ENCODE peak calls at places on chromosomes 5 and 9, in five cellular contexts. One of them, this sample, is unnamed.

GRCh38 chr9:119195521-119195920 is 173.7 kb downstream of the BRINP1 start:
- DNase-seq in NCI-H510A treated with DMSO at 0.1 percent for 48 hours: no peak
- DNase-seq in GM23338: peak
- DNase-seq in GM10248: no peak
- DNase-seq in activated T-helper 2 cell treated with anti-CD3 and anti-CD28 coated beads, Interferon-gamma antibody, Interleukin-2, Interleukin-4, amounts not matched to agents 10 μg/mL and 5 μg/mL and 100 μg/mL, durations not matched to agents 14 hours and 24 hours and 36 hours: no peak
- DNase-seq in this sample: no peak

GRCh38 chr9:79403495-79403894 is 168.3 kb upstream of the TLE4 start:
- DNase-seq in NCI-H510A treated with DMSO at 0.1 percent for 48 hours: no peak
- DNase-seq in GM23338: no peak
- DNase-seq in GM10248: no peak
- DNase-seq in activated T-helper 2 cell treated with anti-CD3 and anti-CD28 coated beads, Interferon-gamma antibody, Interleukin-2, Interleukin-4, amounts not matched to agents 10 μg/mL and 5 μg/mL and 100 μg/mL, durations not matched to agents 14 hours and 24 hours and 36 hours: no peak
- DNase-seq in this sample: no peak

GRCh38 chr9:759983-760715 is 81.3 kb upstream of the DMRT1 start:
- DNase-seq in NCI-H510A treated with DMSO at 0.1 percent for 48 hours: no peak
- DNase-seq in GM23338: no peak
- DNase-seq in GM10248: no peak
- DNase-seq in activated T-helper 2 cell treated with anti-CD3 and anti-CD28 coated beads, Interferon-gamma antibody, Interleukin-2, Interleukin-4, amounts not matched to agents 10 μg/mL and 5 μg/mL and 100 μg/mL, durations not matched to agents 14 hours and 24 hours and 36 hours: no peak
- DNase-seq in this sample: no peak

GRCh38 chr9:92654481-92655301 is 15.2 kb downstream of the IPPK start:
- DNase-seq in NCI-H510A treated with DMSO at 0.1 percent for 48 hours: no peak
- DNase-seq in GM23338: no peak
- DNase-seq in GM10248: no peak
- DNase-seq in activated T-helper 2 cell treated with anti-CD3 and anti-CD28 coated beads, Interferon-gamma antibody, Interleukin-2, Interleukin-4, amounts not matched to agents 10 μg/mL and 5 μg/mL and 100 μg/mL, durations not matched to agents 14 hours and 24 hours and 36 hours: no peak
- DNase-seq in this sample: no peak

GRCh38 chr9:126638571-126639132 is 24.9 kb downstream of the LMX1B start:
- DNase-seq in NCI-H510A treated with DMSO at 0.1 percent for 48 hours: peak
- DNase-seq in GM23338: peak
- DNase-seq in GM10248: no peak
- DNase-seq in activated T-helper 2 cell treated with anti-CD3 and anti-CD28 coated beads, Interferon-gamma antibody, Interleukin-2, Interleukin-4, amounts not matched to agents 10 μg/mL and 5 μg/mL and 100 μg/mL, durations not matched to agents 14 hours and 24 hours and 36 hours: no peak
- DNase-seq in this sample: no peak

GRCh38 chr9:136305822-136306690 is 2.2 kb upstream of the CCDC187 start:
- DNase-seq in NCI-H510A treated with DMSO at 0.1 percent for 48 hours: no peak
- DNase-seq in GM23338: no peak
- DNase-seq in GM10248: no peak
- DNase-seq in activated T-helper 2 cell treated with anti-CD3 and anti-CD28 coated beads, Interferon-gamma antibody, Interleukin-2, Interleukin-4, amounts not matched to agents 10 μg/mL and 5 μg/mL and 100 μg/mL, durations not matched to agents 14 hours and 24 hours and 36 hours: no peak
- DNase-seq in this sample: no peak

GRCh38 chr9:130766031-130766903 is 68.8 kb upstream of the ABL1 start:
- DNase-seq in NCI-H510A treated with DMSO at 0.1 percent for 48 hours: no peak
- DNase-seq in GM23338: no peak
- DNase-seq in GM10248: peak
- DNase-seq in activated T-helper 2 cell treated with anti-CD3 and anti-CD28 coated beads, Interferon-gamma antibody, Interleukin-2, Interleukin-4, amounts not matched to agents 10 μg/mL and 5 μg/mL and 100 μg/mL, durations not matched to agents 14 hours and 24 hours and 36 hours: no peak
- DNase-seq in this sample: no peak

GRCh38 chr9:99259231-99259918 is 37.3 kb downstream of the SEC61B start:
- DNase-seq in NCI-H510A treated with DMSO at 0.1 percent for 48 hours: no peak
- DNase-seq in GM23338: peak
- DNase-seq in GM10248: peak
- DNase-seq in activated T-helper 2 cell treated with anti-CD3 and anti-CD28 coated beads, Interferon-gamma antibody, Interleukin-2, Interleukin-4, amounts not matched to agents 10 μg/mL and 5 μg/mL and 100 μg/mL, durations not matched to agents 14 hours and 24 hours and 36 hours: peak
- DNase-seq in this sample: peak

GRCh38 chr5:83050723-83051340 is 26.4 kb downstream of the TMEM167A start:
- DNase-seq in NCI-H510A treated with DMSO at 0.1 percent for 48 hours: no peak
- DNase-seq in GM23338: no peak
- DNase-seq in GM10248: no peak
- DNase-seq in activated T-helper 2 cell treated with anti-CD3 and anti-CD28 coated beads, Interferon-gamma antibody, Interleukin-2, Interleukin-4, amounts not matched to agents 10 μg/mL and 5 μg/mL and 100 μg/mL, durations not matched to agents 14 hours and 24 hours and 36 hours: no peak
- DNase-seq in this sample: no peak

GRCh38 chr9:122001491-122002201 is 91.5 kb downstream of the TTLL11 start:
- DNase-seq in NCI-H510A treated with DMSO at 0.1 percent for 48 hours: no peak
- DNase-seq in GM23338: peak
- DNase-seq in GM10248: no peak
- DNase-seq in activated T-helper 2 cell treated with anti-CD3 and anti-CD28 coated beads, Interferon-gamma antibody, Interleukin-2, Interleukin-4, amounts not matched to agents 10 μg/mL and 5 μg/mL and 100 μg/mL, durations not matched to agents 14 hours and 24 hours and 36 hours: no peak
- DNase-seq in this sample: no peak

GRCh38 chr5:80246995-80247729 is 8.7 kb downstream of the SERINC5 start:
- DNase-seq in NCI-H510A treated with DMSO at 0.1 percent for 48 hours: peak
- DNase-seq in GM23338: peak
- DNase-seq in GM10248: peak
- DNase-seq in activated T-helper 2 cell treated with anti-CD3 and anti-CD28 coated beads, Interferon-gamma antibody, Interleukin-2, Interleukin-4, amounts not matched to agents 10 μg/mL and 5 μg/mL and 100 μg/mL, durations not matched to agents 14 hours and 24 hours and 36 hours: no peak
- DNase-seq in this sample: peak

GRCh38 chr5:132019857-132020555 is 8.5 kb upstream of the ACSL6 start:
- DNase-seq in NCI-H510A treated with DMSO at 0.1 percent for 48 hours: no peak
- DNase-seq in GM23338: no peak
- DNase-seq in GM10248: peak
- DNase-seq in activated T-helper 2 cell treated with anti-CD3 and anti-CD28 coated beads, Interferon-gamma antibody, Interleukin-2, Interleukin-4, amounts not matched to agents 10 μg/mL and 5 μg/mL and 100 μg/mL, durations not matched to agents 14 hours and 24 hours and 36 hours: peak
- DNase-seq in this sample: peak

GRCh38 chr5:107781451-107781850 is 110.7 kb upstream of the EFNA5 start:
- DNase-seq in NCI-H510A treated with DMSO at 0.1 percent for 48 hours: no peak
- DNase-seq in GM23338: no peak
- DNase-seq in GM10248: no peak
- DNase-seq in activated T-helper 2 cell treated with anti-CD3 and anti-CD28 coated beads, Interferon-gamma antibody, Interleukin-2, Interleukin-4, amounts not matched to agents 10 μg/mL and 5 μg/mL and 100 μg/mL, durations not matched to agents 14 hours and 24 hours and 36 hours: no peak
- DNase-seq in this sample: no peak

GRCh38 chr5:36417668-36418067 is 116.0 kb upstream of the RANBP3L start:
- DNase-seq in NCI-H510A treated with DMSO at 0.1 percent for 48 hours: no peak
- DNase-seq in GM23338: peak
- DNase-seq in GM10248: no peak
- DNase-seq in activated T-helper 2 cell treated with anti-CD3 and anti-CD28 coated beads, Interferon-gamma antibody, Interleukin-2, Interleukin-4, amounts not matched to agents 10 μg/mL and 5 μg/mL and 100 μg/mL, durations not matched to agents 14 hours and 24 hours and 36 hours: no peak
- DNase-seq in this sample: no peak

GRCh38 chr5:13632676-13633075 is 311.8 kb downstream of the DNAH5 start:
- DNase-seq in NCI-H510A treated with DMSO at 0.1 percent for 48 hours: no peak
- DNase-seq in GM23338: no peak
- DNase-seq in GM10248: no peak
- DNase-seq in activated T-helper 2 cell treated with anti-CD3 and anti-CD28 coated beads, Interferon-gamma antibody, Interleukin-2, Interleukin-4, amounts not matched to agents 10 μg/mL and 5 μg/mL and 100 μg/mL, durations not matched to agents 14 hours and 24 hours and 36 hours: no peak
- DNase-seq in this sample: no peak

GRCh38 chr9:3241290-3241689 is 284.5 kb downstream of the RFX3 start:
- DNase-seq in NCI-H510A treated with DMSO at 0.1 percent for 48 hours: no peak
- DNase-seq in GM23338: peak
- DNase-seq in GM10248: no peak
- DNase-seq in activated T-helper 2 cell treated with anti-CD3 and anti-CD28 coated beads, Interferon-gamma antibody, Interleukin-2, Interleukin-4, amounts not matched to agents 10 μg/mL and 5 μg/mL and 100 μg/mL, durations not matched to agents 14 hours and 24 hours and 36 hours: no peak
- DNase-seq in this sample: no peak

GRCh38 chr5:172749881-172750608 is 20.9 kb downstream of the DUSP1 start:
- DNase-seq in NCI-H510A treated with DMSO at 0.1 percent for 48 hours: no peak
- DNase-seq in GM23338: no peak
- DNase-seq in GM10248: no peak
- DNase-seq in activated T-helper 2 cell treated with anti-CD3 and anti-CD28 coated beads, Interferon-gamma antibody, Interleukin-2, Interleukin-4, amounts not matched to agents 10 μg/mL and 5 μg/mL and 100 μg/mL, durations not matched to agents 14 hours and 24 hours and 36 hours: no peak
- DNase-seq in this sample: no peak

GRCh38 chr5:149154629-149155028 is 13.3 kb downstream of the ABLIM3 start:
- DNase-seq in NCI-H510A treated with DMSO at 0.1 percent for 48 hours: peak
- DNase-seq in GM23338: no peak
- DNase-seq in GM10248: no peak
- DNase-seq in activated T-helper 2 cell treated with anti-CD3 and anti-CD28 coated beads, Interferon-gamma antibody, Interleukin-2, Interleukin-4, amounts not matched to agents 10 μg/mL and 5 μg/mL and 100 μg/mL, durations not matched to agents 14 hours and 24 hours and 36 hours: no peak
- DNase-seq in this sample: no peak

GRCh38 chr9:78857371-78858225 is 560.7 kb downstream of the PSAT1 start:
- DNase-seq in NCI-H510A treated with DMSO at 0.1 percent for 48 hours: no peak
- DNase-seq in GM23338: no peak
- DNase-seq in GM10248: no peak
- DNase-seq in activated T-helper 2 cell treated with anti-CD3 and anti-CD28 coated beads, Interferon-gamma antibody, Interleukin-2, Interleukin-4, amounts not matched to agents 10 μg/mL and 5 μg/mL and 100 μg/mL, durations not matched to agents 14 hours and 24 hours and 36 hours: no peak
- DNase-seq in this sample: no peak

GRCh38 chr5:133696006-133696584 is 83.8 kb upstream of the FSTL4 start:
- DNase-seq in NCI-H510A treated with DMSO at 0.1 percent for 48 hours: no peak
- DNase-seq in GM23338: no peak
- DNase-seq in GM10248: no peak
- DNase-seq in activated T-helper 2 cell treated with anti-CD3 and anti-CD28 coated beads, Interferon-gamma antibody, Interleukin-2, Interleukin-4, amounts not matched to agents 10 μg/mL and 5 μg/mL and 100 μg/mL, durations not matched to agents 14 hours and 24 hours and 36 hours: no peak
- DNase-seq in this sample: no peak

GRCh38 chr9:111860443-111860842 is 36.2 kb upstream of the UGCG start:
- DNase-seq in NCI-H510A treated with DMSO at 0.1 percent for 48 hours: no peak
- DNase-seq in GM23338: no peak
- DNase-seq in GM10248: no peak
- DNase-seq in activated T-helper 2 cell treated with anti-CD3 and anti-CD28 coated beads, Interferon-gamma antibody, Interleukin-2, Interleukin-4, amounts not matched to agents 10 μg/mL and 5 μg/mL and 100 μg/mL, durations not matched to agents 14 hours and 24 hours and 36 hours: no peak
- DNase-seq in this sample: no peak

GRCh38 chr9:82598254-82599039 is 464.5 kb downstream of the RASEF start:
- DNase-seq in NCI-H510A treated with DMSO at 0.1 percent for 48 hours: peak
- DNase-seq in GM23338: no peak
- DNase-seq in GM10248: no peak
- DNase-seq in activated T-helper 2 cell treated with anti-CD3 and anti-CD28 coated beads, Interferon-gamma antibody, Interleukin-2, Interleukin-4, amounts not matched to agents 10 μg/mL and 5 μg/mL and 100 μg/mL, durations not matched to agents 14 hours and 24 hours and 36 hours: no peak
- DNase-seq in this sample: no peak

GRCh38 chr5:180080670-180081280 is 9.2 kb upstream of the RNF130 start:
- DNase-seq in NCI-H510A treated with DMSO at 0.1 percent for 48 hours: no peak
- DNase-seq in GM23338: no peak
- DNase-seq in GM10248: no peak
- DNase-seq in activated T-helper 2 cell treated with anti-CD3 and anti-CD28 coated beads, Interferon-gamma antibody, Interleukin-2, Interleukin-4, amounts not matched to agents 10 μg/mL and 5 μg/mL and 100 μg/mL, durations not matched to agents 14 hours and 24 hours and 36 hours: no peak
- DNase-seq in this sample: peak

GRCh38 chr5:133900498-133901270 is 67.7 kb downstream of the C5orf15 start:
- DNase-seq in NCI-H510A treated with DMSO at 0.1 percent for 48 hours: no peak
- DNase-seq in GM23338: no peak
- DNase-seq in GM10248: no peak
- DNase-seq in activated T-helper 2 cell treated with anti-CD3 and anti-CD28 coated beads, Interferon-gamma antibody, Interleukin-2, Interleukin-4, amounts not matched to agents 10 μg/mL and 5 μg/mL and 100 μg/mL, durations not matched to agents 14 hours and 24 hours and 36 hours: no peak
- DNase-seq in this sample: no peak

GRCh38 chr9:22170990-22171663 is 162.0 kb upstream of the CDKN2B start:
- DNase-seq in NCI-H510A treated with DMSO at 0.1 percent for 48 hours: no peak
- DNase-seq in GM23338: no peak
- DNase-seq in GM10248: peak
- DNase-seq in activated T-helper 2 cell treated with anti-CD3 and anti-CD28 coated beads, Interferon-gamma antibody, Interleukin-2, Interleukin-4, amounts not matched to agents 10 μg/mL and 5 μg/mL and 100 μg/mL, durations not matched to agents 14 hours and 24 hours and 36 hours: no peak
- DNase-seq in this sample: no peak

GRCh38 chr5:122076669-122077450 is 1.2 kb downstream of the LOX start:
- DNase-seq in NCI-H510A treated with DMSO at 0.1 percent for 48 hours: peak
- DNase-seq in GM23338: peak
- DNase-seq in GM10248: peak
- DNase-seq in activated T-helper 2 cell treated with anti-CD3 and anti-CD28 coated beads, Interferon-gamma antibody, Interleukin-2, Interleukin-4, amounts not matched to agents 10 μg/mL and 5 μg/mL and 100 μg/mL, durations not matched to agents 14 hours and 24 hours and 36 hours: peak
- DNase-seq in this sample: no peak

GRCh38 chr5:67299317-67299716 is 102.7 kb upstream of the CD180 start:
- DNase-seq in NCI-H510A treated with DMSO at 0.1 percent for 48 hours: no peak
- DNase-seq in GM23338: no peak
- DNase-seq in GM10248: no peak
- DNase-seq in activated T-helper 2 cell treated with anti-CD3 and anti-CD28 coated beads, Interferon-gamma antibody, Interleukin-2, Interleukin-4, amounts not matched to agents 10 μg/mL and 5 μg/mL and 100 μg/mL, durations not matched to agents 14 hours and 24 hours and 36 hours: no peak
- DNase-seq in this sample: no peak

GRCh38 chr9:107833295-107833694 is 343.7 kb upstream of the KLF4 start:
- DNase-seq in NCI-H510A treated with DMSO at 0.1 percent for 48 hours: no peak
- DNase-seq in GM23338: no peak
- DNase-seq in GM10248: no peak
- DNase-seq in activated T-helper 2 cell treated with anti-CD3 and anti-CD28 coated beads, Interferon-gamma antibody, Interleukin-2, Interleukin-4, amounts not matched to agents 10 μg/mL and 5 μg/mL and 100 μg/mL, durations not matched to agents 14 hours and 24 hours and 36 hours: no peak
- DNase-seq in this sample: no peak

GRCh38 chr5:96871022-96871388 is 5.3 kb upstream of the ERAP2 start:
- DNase-seq in NCI-H510A treated with DMSO at 0.1 percent for 48 hours: no peak
- DNase-seq in GM23338: peak
- DNase-seq in GM10248: no peak
- DNase-seq in activated T-helper 2 cell treated with anti-CD3 and anti-CD28 coated beads, Interferon-gamma antibody, Interleukin-2, Interleukin-4, amounts not matched to agents 10 μg/mL and 5 μg/mL and 100 μg/mL, durations not matched to agents 14 hours and 24 hours and 36 hours: no peak
- DNase-seq in this sample: no peak

GRCh38 chr9:111559000-111559610 is 34.1 kb downstream of the ZNF483 start:
- DNase-seq in NCI-H510A treated with DMSO at 0.1 percent for 48 hours: no peak
- DNase-seq in GM23338: no peak
- DNase-seq in GM10248: no peak
- DNase-seq in activated T-helper 2 cell treated with anti-CD3 and anti-CD28 coated beads, Interferon-gamma antibody, Interleukin-2, Interleukin-4, amounts not matched to agents 10 μg/mL and 5 μg/mL and 100 μg/mL, durations not matched to agents 14 hours and 24 hours and 36 hours: no peak
- DNase-seq in this sample: no peak

GRCh38 chr9:33867747-33868429 is 50.9 kb downstream of the UBE2R2 start:
- DNase-seq in NCI-H510A treated with DMSO at 0.1 percent for 48 hours: no peak
- DNase-seq in GM23338: no peak
- DNase-seq in GM10248: no peak
- DNase-seq in activated T-helper 2 cell treated with anti-CD3 and anti-CD28 coated beads, Interferon-gamma antibody, Interleukin-2, Interleukin-4, amounts not matched to agents 10 μg/mL and 5 μg/mL and 100 μg/mL, durations not matched to agents 14 hours and 24 hours and 36 hours: no peak
- DNase-seq in this sample: no peak

GRCh38 chr5:34682926-34683623 is 26.9 kb downstream of the RAI14 start:
- DNase-seq in NCI-H510A treated with DMSO at 0.1 percent for 48 hours: peak
- DNase-seq in GM23338: no peak
- DNase-seq in GM10248: no peak
- DNase-seq in activated T-helper 2 cell treated with anti-CD3 and anti-CD28 coated beads, Interferon-gamma antibody, Interleukin-2, Interleukin-4, amounts not matched to agents 10 μg/mL and 5 μg/mL and 100 μg/mL, durations not matched to agents 14 hours and 24 hours and 36 hours: no peak
- DNase-seq in this sample: no peak

GRCh38 chr9:20624201-20625002 is 2.1 kb upstream of the MLLT3 start:
- DNase-seq in NCI-H510A treated with DMSO at 0.1 percent for 48 hours: peak
- DNase-seq in GM23338: peak
- DNase-seq in GM10248: peak
- DNase-seq in activated T-helper 2 cell treated with anti-CD3 and anti-CD28 coated beads, Interferon-gamma antibody, Interleukin-2, Interleukin-4, amounts not matched to agents 10 μg/mL and 5 μg/mL and 100 μg/mL, durations not matched to agents 14 hours and 24 hours and 36 hours: no peak
- DNase-seq in this sample: no peak